ENCODE peak calls at places on chromosomes 1 and 21, in eight cellular contexts. G, T, J, X, I, K, H and M are unnamed samples.

GRCh38 chr1:196142111-196142510 is 466.1 kb downstream of the KCNT2 start:
- DNase-seq in G (no peak), T (no peak), J (no peak), X (no peak), I (no peak), K (no peak), H (no peak), M (no peak)

GRCh38 chr1:5725855-5726585 is 266.2 kb downstream of the NPHP4 start:
- DNase-seq in G (no peak), T (peak; percentile 30), J (peak; percentile 18), X (no peak), I (peak; percentile 1), K (no peak), H (no peak), M (no peak)

GRCh38 chr1:6183520-6183989 is 3.4 kb upstream of the CHD5 start:
- DNase-seq in G (no peak), T (no peak), J (no peak), X (peak; percentile 45), I (no peak), K (no peak), H (no peak), M (no peak)

GRCh38 chr1:159752135-159752580 is 28.6 kb upstream of the DUSP23 start:
- DNase-seq in G (no peak), T (peak; percentile 74), J (peak; percentile 77), X (peak; percentile 82), I (peak; percentile 72), K (no peak), H (no peak), M (no peak)

GRCh38 chr1:96880626-96881025 is 159.0 kb downstream of the PTBP2 start:
- DNase-seq in G (no peak), T (no peak), J (no peak), X (no peak), I (no peak), K (no peak), H (no peak), M (no peak)

GRCh38 chr1:216686860-216687545 is 36.2 kb downstream of the ESRRG start:
- DNase-seq in G (no peak), T (no peak), J (no peak), X (no peak), I (no peak), K (no peak), H (no peak), M (no peak)

GRCh38 chr1:96520542-96520941 is 201.0 kb upstream of the PTBP2 start:
- DNase-seq in G (no peak), T (no peak), J (no peak), X (peak; percentile 56), I (no peak), K (no peak), H (no peak), M (no peak)

GRCh38 chr1:235074335-235075120 is 54.1 kb downstream of the TOMM20 start:
- DNase-seq in G (peak; percentile 34), T (peak; percentile 51), J (no peak), X (peak; percentile 67), I (no peak), K (peak; percentile 66), H (no peak), M (peak; percentile 69)

GRCh38 chr1:63148825-63149645 is 173.3 kb upstream of the FOXD3 start:
- DNase-seq in G (peak; percentile 49), T (no peak), J (no peak), X (no peak), I (peak; percentile 16), K (peak; percentile 49), H (no peak), M (peak; percentile 16)

GRCh38 chr1:93701619-93702018 is 20.0 kb upstream of the BCAR3 start:
- DNase-seq in G (no peak), T (no peak), J (peak; percentile 99), X (peak; percentile 88), I (no peak), K (peak; percentile 95), H (no peak), M (peak; percentile 45)

GRCh38 chr1:32766328-32766972 is 50.7 kb downstream of the YARS1 start:
- DNase-seq in G (no peak), T (peak; percentile 24), J (no peak), X (peak; percentile 55), I (no peak), K (no peak), H (no peak), M (no peak)

GRCh38 chr21:14880922-14881321 is 183.9 kb downstream of the NRIP1 start:
- DNase-seq in G (no peak), T (no peak), J (no peak), X (no peak), I (no peak), K (peak; percentile 71), H (no peak), M (no peak)

GRCh38 chr1:161021168-161021958 is 411 bp upstream of the F11R start:
- DNase-seq in G (peak; percentile 79), T (peak; percentile 97), J (peak; percentile 99), X (peak; percentile 98), I (peak; percentile 82), K (peak; percentile 28), H (peak; percentile 75), M (peak; percentile 96)

GRCh38 chr1:71804140-71804539 is 478.2 kb downstream of the NEGR1 start:
- DNase-seq in G (no peak), T (no peak), J (no peak), X (no peak), I (no peak), K (no peak), H (no peak), M (no peak)

GRCh38 chr1:160720366-160720765 is 8.7 kb upstream of the CD48 start:
- DNase-seq in G (no peak), T (no peak), J (no peak), X (no peak), I (no peak), K (no peak), H (no peak), M (no peak)

GRCh38 chr1:91553196-91553595 is 52.5 kb downstream of the CDC7 start:
- DNase-seq in G (no peak), T (no peak), J (no peak), X (no peak), I (peak; percentile 61), K (peak; percentile 30), H (no peak), M (no peak)

DNA sequence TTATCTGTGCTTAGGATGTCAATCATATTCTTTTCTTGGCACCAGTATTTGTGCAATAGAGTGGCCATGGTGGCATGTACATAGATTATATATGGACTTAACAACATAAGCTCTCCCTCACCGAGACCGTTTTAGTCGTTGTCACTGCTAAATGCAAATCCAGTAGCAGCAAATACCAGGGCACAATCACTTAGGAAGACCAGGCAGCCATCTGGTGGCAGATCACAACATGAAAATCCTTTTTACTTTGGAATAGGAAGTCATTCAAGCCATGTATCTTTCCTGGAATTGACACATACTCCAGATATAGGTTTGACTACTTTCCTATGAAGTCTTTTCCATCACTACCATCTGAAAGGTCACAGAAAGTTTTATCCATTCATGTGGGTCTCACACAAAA is 53.2 kb upstream of the C1orf87 start:
- DNase-seq in G (no peak), T (no peak), J (no peak), X (no peak), I (no peak), K (no peak), H (no peak), M (no peak)
- TF ChIP-seq CTCF in G (no peak), T (no peak), J (no peak), X (peak; percentile 28), I (no peak), K (peak; percentile 33), H (no peak), M (no peak)

GRCh38 chr1:174726880-174727585 is 272.7 kb upstream of the CACYBP start:
- DNase-seq in G (no peak), T (no peak), J (no peak), X (no peak), I (no peak), K (no peak), H (no peak), M (no peak)
- TF ChIP-seq CTCF in G (no peak), T (peak; percentile 1), J (peak; percentile 42), X (no peak), I (no peak), K (no peak), H (peak; percentile 4), M (no peak)

DNA sequence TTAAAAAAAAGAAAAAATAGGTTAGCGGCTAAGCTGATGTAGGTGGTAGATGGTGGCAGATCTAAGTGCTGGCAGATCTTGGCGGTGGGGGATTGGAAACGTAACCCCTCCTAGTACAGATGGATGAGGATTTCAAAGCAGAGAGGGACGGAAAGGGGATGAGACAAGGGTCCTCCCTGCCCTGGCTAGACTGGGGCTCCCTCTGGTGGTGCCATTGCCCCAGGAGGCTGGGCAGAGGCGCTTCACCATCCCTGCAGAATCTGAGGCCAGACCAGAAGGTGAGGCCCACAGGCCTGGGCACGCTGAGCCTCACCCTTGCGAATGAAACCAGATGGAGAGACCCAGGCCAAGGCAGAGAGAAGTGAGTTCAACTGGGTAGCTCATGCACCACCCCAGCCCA is 7.0 kb upstream of the PLEKHA6 start:
- DNase-seq in G (peak; percentile 54), T (no peak), J (no peak), X (no peak), I (no peak), K (no peak), H (no peak), M (no peak)
- TF ChIP-seq CTCF in G (no peak), T (no peak), J (peak; percentile 38), X (peak; percentile 32), I (no peak), K (peak; percentile 71), H (no peak), M (peak; percentile 37)

DNA sequence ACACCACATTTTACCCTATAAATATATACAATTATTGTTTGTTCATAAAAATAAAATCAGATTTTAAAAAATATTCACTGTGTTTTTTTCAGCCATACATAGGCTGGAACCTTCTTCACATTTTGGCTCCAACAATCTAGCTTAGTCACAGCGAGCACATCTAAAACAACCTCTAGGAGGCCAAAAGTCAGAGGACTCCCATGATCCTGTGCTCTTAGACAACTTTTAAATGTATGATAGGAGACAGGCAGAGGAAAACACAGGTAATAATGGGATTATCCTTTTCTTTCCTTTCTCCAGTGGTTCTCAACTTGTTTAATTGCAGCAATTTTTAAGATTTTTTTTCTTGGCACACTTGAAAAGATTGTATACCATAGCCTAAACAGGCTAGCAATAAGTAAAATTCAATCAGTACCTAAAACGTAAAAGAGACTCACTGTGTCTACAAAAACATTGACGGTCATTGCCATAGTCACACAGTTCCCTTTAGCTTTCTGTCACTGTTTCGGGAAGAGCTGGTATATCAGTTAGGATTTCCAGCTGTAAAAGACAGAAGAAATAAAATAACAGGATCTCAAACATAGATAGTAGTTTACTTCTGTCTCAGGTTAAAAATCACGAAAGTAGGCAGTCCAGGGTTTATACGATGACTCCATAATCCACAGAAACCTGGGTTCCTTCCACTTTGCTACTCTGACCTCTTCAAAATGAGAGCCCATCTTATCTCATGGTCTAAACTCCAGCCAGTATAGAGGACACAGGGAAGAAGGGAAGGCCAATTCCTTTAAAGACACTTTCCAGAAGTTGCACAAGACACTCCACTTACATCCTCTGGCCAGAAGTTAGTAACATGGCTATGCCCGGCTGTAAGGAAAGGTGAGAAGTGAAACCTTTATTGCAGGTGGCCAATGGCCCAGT is 39.2 kb upstream of the CR1L start:
- DNase-seq in G (no peak), T (no peak), J (no peak), X (no peak), I (no peak), K (no peak), H (no peak), M (no peak)
- TF ChIP-seq CTCF in G (no peak), T (no peak), J (no peak), X (no peak), I (no peak), K (no peak), H (no peak), M (no peak)

GRCh38 chr1:153058154-153058553 is 842 bp upstream of the SPRR2A start:
- DNase-seq in G (no peak), T (no peak), J (no peak), X (no peak), I (no peak), K (no peak), H (no peak), M (no peak)
- TF ChIP-seq CTCF in G (no peak), T (no peak), J (peak; percentile 39), X (no peak), I (no peak), K (no peak), H (no peak), M (no peak)